ENCODE peak calls at places on chromosomes 2 and 18, in eight cellular contexts. O, X, S, L, V, F, B and W are unnamed samples.

GRCh38 chr2:240319855-240320560 is 115.5 kb upstream of the GPC1 start:
- DNase-seq in O (peak; percentile 74), X (no peak), S (no peak), L (peak; percentile 93), V (no peak), F (no peak), B (peak; percentile 85), W (no peak)

GRCh38 chr2:207925601-207926000 is 99.7 kb downstream of the PLEKHM3 start:
- DNase-seq in O (no peak), X (no peak), S (no peak), L (no peak), V (no peak), F (no peak), B (no peak), W (no peak)

GRCh38 chr2:145985517-145985916 is 1465.6 kb upstream of the ZEB2 start:
- DNase-seq in O (no peak), X (no peak), S (no peak), L (peak; percentile 42), V (no peak), F (no peak), B (no peak), W (no peak)

GRCh38 chr18:36298113-36298701 is 694 bp downstream of the FHOD3 start:
- DNase-seq in O (peak; percentile 84), X (no peak), S (no peak), L (no peak), V (peak; percentile 54), F (peak; percentile 20), B (peak; percentile 74), W (peak; percentile 21)

GRCh38 chr2:165163771-165164170 is 40.1 kb downstream of the SCN3A start:
- DNase-seq in O (no peak), X (no peak), S (no peak), L (no peak), V (no peak), F (no peak), B (no peak), W (no peak)

GRCh38 chr2:45905643-45905969 is 254.1 kb downstream of the PRKCE start:
- DNase-seq in O (no peak), X (no peak), S (no peak), L (no peak), V (no peak), F (no peak), B (no peak), W (no peak)

GRCh38 chr2:42835577-42836371 is 43.4 kb upstream of the HAAO start:
- DNase-seq in O (no peak), X (no peak), S (no peak), L (peak; percentile 99), V (no peak), F (no peak), B (no peak), W (no peak)

GRCh38 chr2:3518496-3519254 is 656 bp downstream of the ADI1 start:
- DNase-seq in O (peak; percentile 100), X (peak; percentile 99), S (peak; percentile 97), L (peak; percentile 94), V (peak; percentile 99), F (peak; percentile 100), B (peak; percentile 99), W (peak; percentile 94)

GRCh38 chr2:201890447-201890846 is 84.1 kb downstream of the CDK15 start:
- DNase-seq in O (no peak), X (no peak), S (no peak), L (peak; percentile 53), V (no peak), F (no peak), B (no peak), W (no peak)

GRCh38 chr2:174510583-174511189 is 23.9 kb upstream of the GPR155 start:
- DNase-seq in O (no peak), X (no peak), S (no peak), L (peak; percentile 5), V (no peak), F (no peak), B (no peak), W (no peak)

GRCh38 chr2:29253495-29253894 is 138.3 kb downstream of the CLIP4 start:
- DNase-seq in O (no peak), X (no peak), S (no peak), L (no peak), V (no peak), F (no peak), B (peak; percentile 5), W (no peak)

GRCh38 chr2:142286618-142287017 is 155.8 kb upstream of the LRP1B start:
- DNase-seq in O (peak; percentile 34), X (no peak), S (no peak), L (no peak), V (no peak), F (no peak), B (no peak), W (peak; percentile 37)

GRCh38 chr2:218341381-218341780 is 15.3 kb upstream of the CATIP start:
- DNase-seq in O (peak; percentile 29), X (no peak), S (no peak), L (no peak), V (no peak), F (no peak), B (peak; percentile 77), W (no peak)

GRCh38 chr18:8946046-8946838 is 156.3 kb upstream of the NDUFV2 start:
- DNase-seq in O (no peak), X (no peak), S (no peak), L (peak; percentile 97), V (no peak), F (no peak), B (no peak), W (no peak)

GRCh38 chr18:23377669-23378469 is 75.2 kb upstream of the RIOK3 start:
- DNase-seq in O (no peak), X (no peak), S (no peak), L (peak; percentile 95), V (no peak), F (no peak), B (no peak), W (no peak)

GRCh38 chr2:219497495-219498279 is 1.0 kb upstream of the GMPPA start:
- DNase-seq in O (peak; percentile 93), X (no peak), S (no peak), L (peak; percentile 92), V (peak; percentile 99), F (peak; percentile 94), B (no peak), W (peak; percentile 85)

GRCh38 chr2:195318440-195319111 is 338.4 kb upstream of the SLC39A10 start:
- DNase-seq in O (peak; percentile 8), X (peak; percentile 11), S (peak; percentile 25), L (peak; percentile 50), V (no peak), F (no peak), B (no peak), W (peak; percentile 63)

GRCh38 chr2:148645925-148646559 is 1.5 kb downstream of the EPC2 start:
- DNase-seq in O (peak; percentile 41), X (peak; percentile 28), S (peak; percentile 67), L (peak; percentile 95), V (no peak), F (no peak), B (peak; percentile 81), W (peak; percentile 84)